ENCODE peak calls at places on chromosome 10, in four cellular contexts. One of them, this sample, is unnamed.

GRCh38 chr10:3048114-3049019 is 19.0 kb upstream of the PFKP start:
- DNase-seq in GM12878: no peak
- DNase-seq in HepG2: no peak
- DNase-seq in WTC11: no peak
- DNase-seq in this sample: peak

GRCh38 chr10:118501637-118502440 is 93.6 kb downstream of the PRLHR start:
- DNase-seq in GM12878: no peak
- DNase-seq in WTC11: no peak
- DNase-seq in HepG2: no peak
- DNase-seq in this sample: no peak

GRCh38 chr10:10514790-10515189 is 502.9 kb upstream of the CELF2 start:
- DNase-seq in GM12878: no peak
- DNase-seq in WTC11: no peak
- DNase-seq in HepG2: no peak
- DNase-seq in this sample: no peak

GRCh38 chr10:102726274-102726673 is 11.8 kb downstream of the SFXN2 start:
- DNase-seq in GM12878: no peak
- DNase-seq in WTC11: no peak
- DNase-seq in HepG2: no peak
- DNase-seq in this sample: no peak

GRCh38 chr10:6776170-6776569 is 196.1 kb upstream of the PRKCQ start:
- DNase-seq in HepG2: no peak
- DNase-seq in WTC11: no peak
- DNase-seq in GM12878: no peak
- DNase-seq in this sample: no peak

GRCh38 chr10:34978080-34978479 is 112.1 kb downstream of the CUL2 start:
- DNase-seq in WTC11: no peak
- DNase-seq in GM12878: no peak
- DNase-seq in HepG2: no peak
- DNase-seq in this sample: no peak

GRCh38 chr10:72303424-72304128 is 29.9 kb downstream of the DDIT4 start:
- DNase-seq in HepG2: no peak
- DNase-seq in GM12878: no peak
- DNase-seq in WTC11: no peak
- DNase-seq in this sample: no peak

GRCh38 chr10:128629111-128630096 is 503.2 kb upstream of the MKI67 start:
- DNase-seq in WTC11: no peak
- DNase-seq in HepG2: peak
- DNase-seq in GM12878: no peak
- DNase-seq in this sample: peak

GRCh38 chr10:4503076-4503475 is 322.9 kb upstream of the AKR1E2 start:
- DNase-seq in HepG2: no peak
- DNase-seq in WTC11: no peak
- DNase-seq in GM12878: no peak
- DNase-seq in this sample: no peak

GRCh38 chr10:104935656-104936055 is 294.6 kb downstream of the SORCS3 start:
- DNase-seq in HepG2: no peak
- DNase-seq in GM12878: no peak
- DNase-seq in WTC11: no peak
- DNase-seq in this sample: no peak

GRCh38 chr10:2111936-2112335 is 374.6 kb upstream of the ADARB2 start:
- DNase-seq in HepG2: peak
- DNase-seq in WTC11: no peak
- DNase-seq in GM12878: no peak
- DNase-seq in this sample: no peak

GRCh38 chr10:10519674-10520073 is 498.0 kb upstream of the CELF2 start:
- DNase-seq in GM12878: no peak
- DNase-seq in HepG2: no peak
- DNase-seq in WTC11: no peak
- DNase-seq in this sample: no peak

GRCh38 chr10:69681436-69681835 is 51.4 kb downstream of the FAM241B start:
- DNase-seq in WTC11: no peak
- DNase-seq in GM12878: no peak
- DNase-seq in HepG2: no peak
- DNase-seq in this sample: no peak

GRCh38 chr10:104824378-104825006 is 183.4 kb downstream of the SORCS3 start:
- DNase-seq in WTC11: peak
- DNase-seq in HepG2: no peak
- DNase-seq in GM12878: no peak
- DNase-seq in this sample: peak

GRCh38 chr10:118590334-118590733 is 5.1 kb downstream of the PRLHR start:
- DNase-seq in WTC11: no peak
- DNase-seq in HepG2: no peak
- DNase-seq in GM12878: no peak
- DNase-seq in this sample: no peak

GRCh38 chr10:50322075-50322474 is 70.8 kb upstream of the ASAH2 start:
- DNase-seq in WTC11: no peak
- DNase-seq in HepG2: no peak
- DNase-seq in GM12878: no peak
- DNase-seq in this sample: peak

GRCh38 chr10:15472008-15472407 is 100.9 kb upstream of the FAM171A1 start:
- DNase-seq in WTC11: no peak
- DNase-seq in GM12878: no peak
- DNase-seq in HepG2: no peak
- DNase-seq in this sample: no peak

GRCh38 chr10:88032566-88032965 is 169.1 kb downstream of the PTEN start:
- DNase-seq in WTC11: no peak
- DNase-seq in HepG2: no peak
- DNase-seq in GM12878: no peak
- DNase-seq in this sample: no peak

GRCh38 chr10:13390604-13391522 is 42.8 kb upstream of the SEPHS1 start:
- DNase-seq in WTC11: no peak
- DNase-seq in HepG2: no peak
- DNase-seq in GM12878: no peak
- DNase-seq in this sample: peak

GRCh38 chr10:98403812-98404504 is 11.0 kb downstream of the PYROXD2 start:
- DNase-seq in WTC11: no peak
- DNase-seq in HepG2: no peak
- DNase-seq in GM12878: no peak
- DNase-seq in this sample: no peak

GRCh38 chr10:22629126-22629525 is 85.3 kb downstream of the PIP4K2A start:
- DNase-seq in WTC11: no peak
- DNase-seq in HepG2: no peak
- DNase-seq in GM12878: no peak
- DNase-seq in this sample: no peak

GRCh38 chr10:80488539-80489066 is 34.5 kb downstream of the TSPAN14 start:
- DNase-seq in WTC11: no peak
- DNase-seq in GM12878: no peak
- DNase-seq in HepG2: no peak
- DNase-seq in this sample: no peak

GRCh38 chr10:16995867-16996529 is 133.6 kb downstream of the CUBN start:
- DNase-seq in HepG2: no peak
- DNase-seq in WTC11: no peak
- DNase-seq in GM12878: no peak
- DNase-seq in this sample: peak

GRCh38 chr10:22712959-22713852 is 1.2 kb downstream of the PIP4K2A start:
- DNase-seq in WTC11: peak
- DNase-seq in GM12878: no peak
- DNase-seq in HepG2: peak
- DNase-seq in this sample: peak

GRCh38 chr10:17229016-17229716 is 1.1 kb downstream of the VIM start:
- DNase-seq in GM12878: no peak
- DNase-seq in HepG2: no peak
- DNase-seq in WTC11: peak
- DNase-seq in this sample: peak

GRCh38 chr10:93436577-93436976 is 45.6 kb downstream of the MYOF start:
- DNase-seq in GM12878: no peak
- DNase-seq in WTC11: no peak
- DNase-seq in HepG2: no peak
- DNase-seq in this sample: no peak

GRCh38 chr10:48469516-48470020 is 135.3 kb downstream of the ARHGAP22 start:
- DNase-seq in HepG2: no peak
- DNase-seq in GM12878: no peak
- DNase-seq in WTC11: no peak
- DNase-seq in this sample: no peak

GRCh38 chr10:123997013-123997412 is 96.4 kb downstream of the CHST15 start:
- DNase-seq in WTC11: no peak
- DNase-seq in GM12878: no peak
- DNase-seq in HepG2: no peak
- DNase-seq in this sample: no peak

GRCh38 chr10:123999261-123999660 is 94.1 kb downstream of the CHST15 start:
- DNase-seq in HepG2: no peak
- DNase-seq in GM12878: no peak
- DNase-seq in WTC11: no peak
- DNase-seq in this sample: no peak

GRCh38 chr10:123996302-123996701 is 97.1 kb downstream of the CHST15 start:
- DNase-seq in WTC11: no peak
- DNase-seq in HepG2: no peak
- DNase-seq in GM12878: no peak
- DNase-seq in this sample: no peak

GRCh38 chr10:123998197-123999141 is 94.9 kb downstream of the CHST15 start:
- DNase-seq in HepG2: no peak
- DNase-seq in WTC11: no peak
- DNase-seq in GM12878: no peak
- DNase-seq in this sample: no peak

DNA sequence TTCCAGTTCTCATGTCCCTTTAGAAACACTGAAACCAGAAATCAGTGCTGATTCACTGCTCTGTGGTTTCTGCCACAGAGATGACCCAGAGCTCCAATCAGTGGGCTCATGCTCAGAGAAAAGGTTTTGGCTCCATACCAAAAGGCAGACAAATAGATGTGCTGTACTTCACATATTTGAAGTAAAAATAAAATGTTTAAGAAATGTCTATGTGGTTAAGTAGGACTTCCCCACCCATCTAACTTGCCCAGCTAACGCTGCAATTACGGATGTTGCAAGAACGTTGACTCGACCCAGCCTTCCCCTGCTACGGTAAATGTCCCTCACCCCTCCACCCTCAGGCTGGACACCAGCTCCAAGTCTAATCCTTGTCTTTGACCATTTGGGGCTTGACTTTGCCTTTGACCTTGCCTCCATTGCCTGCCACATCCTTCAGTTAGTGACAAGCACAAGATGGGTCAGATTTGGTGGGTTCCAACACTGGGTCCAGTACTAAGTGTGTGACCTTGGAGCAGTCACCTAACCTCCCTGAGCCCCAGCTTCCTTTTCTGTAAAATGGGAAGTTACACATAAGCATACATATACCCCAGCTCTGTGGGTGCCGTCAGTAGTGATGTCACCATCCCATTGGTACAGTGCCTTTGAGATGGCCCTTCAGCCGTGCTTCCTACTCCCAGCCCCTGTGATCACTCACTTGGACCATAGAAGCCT is 95.8 kb downstream of the CHST15 start:
- DNase-seq in HepG2: peak
- DNase-seq in GM12878: peak
- DNase-seq in WTC11: no peak
- DNase-seq in this sample: no peak
- TF ChIP-seq NR2C2 in HepG2: no peak
- TF ChIP-seq NR2C2 in GM12878: no peak
- TF ChIP-seq NR2C2 in WTC11: no peak
- TF ChIP-seq NR2C2 in this sample: no peak

GRCh38 chr10:129760003-129760315 is 204.1 kb downstream of the EBF3 start:
- DNase-seq in WTC11: no peak
- DNase-seq in GM12878: no peak
- DNase-seq in HepG2: no peak
- DNase-seq in this sample: no peak

GRCh38 chr10:129759214-129760002 is 204.7 kb downstream of the EBF3 start:
- DNase-seq in HepG2: no peak
- DNase-seq in WTC11: no peak
- DNase-seq in GM12878: no peak
- DNase-seq in this sample: no peak

GRCh38 chr10:129758180-129758579 is 205.9 kb downstream of the EBF3 start:
- DNase-seq in HepG2: no peak
- DNase-seq in GM12878: no peak
- DNase-seq in WTC11: no peak
- DNase-seq in this sample: no peak

GRCh38 chr10:129756912-129757861 is 206.9 kb downstream of the EBF3 start:
- DNase-seq in WTC11: peak
- DNase-seq in GM12878: no peak
- DNase-seq in HepG2: no peak
- DNase-seq in this sample: no peak

GRCh38 chr10:129758591-129759021 is 205.5 kb downstream of the EBF3 start:
- DNase-seq in WTC11: peak
- DNase-seq in HepG2: no peak
- DNase-seq in GM12878: no peak
- DNase-seq in this sample: no peak
- TF ChIP-seq NR2C2 in WTC11: no peak
- TF ChIP-seq NR2C2 in HepG2: no peak
- TF ChIP-seq NR2C2 in GM12878: no peak
- TF ChIP-seq NR2C2 in this sample: no peak

GRCh38 chr10:59176241-59177030 is at the start of gene PHYHIPL:
- DNase-seq in HepG2: peak
- DNase-seq in WTC11: peak
- DNase-seq in GM12878: no peak
- DNase-seq in this sample: no peak
- TF ChIP-seq NR2C2 in HepG2: no peak
- TF ChIP-seq NR2C2 in WTC11: no peak
- TF ChIP-seq NR2C2 in GM12878: no peak
- TF ChIP-seq NR2C2 in this sample: no peak

DNA sequence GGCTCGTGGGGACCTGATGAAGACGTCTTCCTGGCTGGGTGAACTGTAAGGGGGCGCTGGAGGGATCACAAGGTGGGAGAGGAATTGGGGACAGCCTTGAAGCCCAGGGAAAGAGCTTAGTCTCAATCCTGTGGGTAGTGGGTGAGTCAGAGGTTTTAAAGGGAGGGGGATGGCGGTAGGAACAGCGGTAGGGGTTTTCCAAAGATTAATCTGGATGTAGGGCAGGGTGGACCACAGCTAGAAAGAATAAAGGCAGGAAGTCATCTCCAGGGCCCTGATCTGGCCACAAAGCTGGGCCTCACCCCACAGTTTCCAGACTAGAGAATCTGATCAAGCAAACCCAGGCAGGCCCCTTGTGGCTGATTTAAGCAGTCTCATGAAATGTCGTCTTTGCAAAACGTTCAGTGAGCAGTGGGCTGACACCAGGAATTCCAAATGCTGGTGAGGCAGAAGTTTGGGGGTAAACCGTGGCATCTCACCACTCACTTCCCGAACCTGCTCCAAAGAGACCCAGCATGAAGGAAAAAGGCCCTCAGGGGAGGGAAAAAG is 65.3 kb downstream of the CALML3 start:
- DNase-seq in WTC11: no peak
- DNase-seq in HepG2: no peak
- DNase-seq in GM12878: no peak
- DNase-seq in this sample: peak
- TF ChIP-seq NR2C2 in WTC11: no peak
- TF ChIP-seq NR2C2 in HepG2: no peak
- TF ChIP-seq NR2C2 in GM12878: no peak
- TF ChIP-seq NR2C2 in this sample: no peak

DNA sequence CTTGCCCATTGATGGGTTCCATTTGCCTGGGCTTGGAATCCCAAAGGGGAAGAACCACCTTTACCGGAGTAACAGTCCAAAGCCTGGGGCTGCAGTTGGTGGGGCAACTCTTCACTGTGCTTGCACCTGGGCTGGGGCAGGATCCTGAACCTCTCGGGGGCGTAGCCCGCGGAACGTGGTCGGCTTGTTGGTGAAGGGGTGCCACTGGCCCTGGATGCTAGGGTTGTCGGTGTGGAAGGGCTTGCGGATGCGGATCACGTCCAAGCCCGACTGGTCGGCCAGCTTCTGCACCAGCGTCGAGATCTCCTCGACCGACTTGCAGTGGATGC is 710 bp downstream of the MRPL43 start:
- DNase-seq in GM12878: no peak
- DNase-seq in HepG2: no peak
- DNase-seq in WTC11: no peak
- DNase-seq in this sample: peak
- TF ChIP-seq NR2C2 in GM12878: no peak
- TF ChIP-seq NR2C2 in HepG2: no peak
- TF ChIP-seq NR2C2 in WTC11: no peak
- TF ChIP-seq NR2C2 in this sample: no peak

GRCh38 chr10:24722676-24723385 is 856 bp downstream of the ARHGAP21 start:
- DNase-seq in WTC11: peak
- DNase-seq in HepG2: peak
- DNase-seq in GM12878: no peak
- DNase-seq in this sample: peak
- TF ChIP-seq NR2C2 in WTC11: no peak
- TF ChIP-seq NR2C2 in HepG2: no peak
- TF ChIP-seq NR2C2 in GM12878: no peak
- TF ChIP-seq NR2C2 in this sample: no peak